ENCODE peak calls at places on chromosome 21, in four cellular contexts. F is SK-N-SH, C is IMR-90, K is K562. Q is an unnamed sample.

GRCh38 chr21:35139382-35139715 is 90.2 kb upstream of the RUNX1 start:
- DNase-seq in F (no peak), C (no peak), K (no peak), Q (no peak)

GRCh38 chr21:31682625-31683024 is 23.1 kb downstream of the SOD1 start:
- DNase-seq in F (no peak), C (peak), K (no peak), Q (no peak)

GRCh38 chr21:29233611-29234540 is 64.8 kb upstream of the BACH1 start:
- DNase-seq in F (no peak), C (no peak), K (no peak), Q (no peak)

GRCh38 chr21:28518620-28519019 is 474.1 kb downstream of the LTN1 start:
- DNase-seq in C (peak), K (no peak), F (no peak), Q (no peak)

GRCh38 chr21:36700961-36701911 is 2.3 kb downstream of the SIM2 start:
- DNase-seq in C (no peak), F (peak), K (no peak), Q (no peak)

GRCh38 chr21:30349572-30349971 is 1.2 kb upstream of the KRTAP23-1 start:
- DNase-seq in C (no peak), F (no peak), K (no peak), Q (no peak)

GRCh38 chr21:19607983-19608668 is 1204.5 kb upstream of the TMPRSS15 start:
- DNase-seq in F (no peak), K (no peak), C (no peak), Q (no peak)

GRCh38 chr21:35988396-35989140 is 71.8 kb downstream of the SETD4 start:
- DNase-seq in F (no peak), K (no peak), C (no peak), Q (no peak)

GRCh38 chr21:31142600-31142999 is 104.3 kb upstream of the KRTAP19-8 start:
- DNase-seq in C (no peak), K (no peak), F (peak), Q (no peak)

GRCh38 chr21:34595457-34595856 is 19.5 kb downstream of the RCAN1 start:
- DNase-seq in C (no peak), K (no peak), F (no peak), Q (no peak)

GRCh38 chr21:36647279-36648093 is 51.4 kb upstream of the SIM2 start:
- DNase-seq in K (no peak), F (no peak), C (peak), Q (peak)

GRCh38 chr21:18443686-18444085 is 40.1 kb upstream of the TMPRSS15 start:
- DNase-seq in F (no peak), K (no peak), C (no peak), Q (no peak)

GRCh38 chr21:37916795-37917142 is 512 bp upstream of the KCNJ6 start:
- DNase-seq in K (peak), F (peak), C (no peak), Q (peak)

GRCh38 chr21:17775431-17776126 is 43.6 kb downstream of the C21orf91 start:
- DNase-seq in F (no peak), K (no peak), C (no peak), Q (no peak)

GRCh38 chr21:23801292-23801691 is 1806.0 kb downstream of the MRPL39 start:
- DNase-seq in F (no peak), C (no peak), K (no peak), Q (no peak)

GRCh38 chr21:26918318-26919065 is 48.4 kb downstream of the ADAMTS5 start:
- DNase-seq in C (peak), F (no peak), K (no peak), Q (no peak)

GRCh38 chr21:34812510-34813265 is 143.9 kb downstream of the CLIC6 start:
- DNase-seq in K (no peak), F (no peak), C (peak), Q (peak)

GRCh38 chr21:15592271-15592860 is 137.4 kb upstream of the USP25 start:
- DNase-seq in C (peak), F (peak), K (no peak), Q (peak)
- TF ChIP-seq SMC3 in C (peak), F (peak), K (peak), Q (peak)

DNA sequence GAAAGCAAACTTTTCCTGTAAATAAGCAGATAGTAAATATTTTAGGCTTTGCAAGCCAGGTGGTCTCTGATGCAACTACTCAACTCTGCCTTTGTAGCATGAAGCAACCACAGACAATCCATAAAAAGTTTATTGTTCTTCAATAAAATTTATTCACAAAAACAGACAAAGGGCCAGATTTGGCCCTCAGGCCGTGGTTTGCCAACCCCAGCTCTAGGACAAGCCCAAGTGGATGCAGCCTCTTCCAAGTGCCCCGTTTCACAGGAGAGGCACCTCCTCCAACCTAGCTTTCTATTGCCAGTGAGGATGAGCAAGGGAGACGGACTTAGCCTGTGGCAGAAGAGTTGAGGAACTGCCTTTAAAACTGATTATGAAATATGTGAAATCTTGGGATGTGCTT is 105.4 kb downstream of the PSMG1 start:
- DNase-seq in K (no peak), C (no peak), F (no peak), Q (no peak)
- TF ChIP-seq SMC3 in K (no peak), C (no peak), F (no peak), Q (no peak)

DNA sequence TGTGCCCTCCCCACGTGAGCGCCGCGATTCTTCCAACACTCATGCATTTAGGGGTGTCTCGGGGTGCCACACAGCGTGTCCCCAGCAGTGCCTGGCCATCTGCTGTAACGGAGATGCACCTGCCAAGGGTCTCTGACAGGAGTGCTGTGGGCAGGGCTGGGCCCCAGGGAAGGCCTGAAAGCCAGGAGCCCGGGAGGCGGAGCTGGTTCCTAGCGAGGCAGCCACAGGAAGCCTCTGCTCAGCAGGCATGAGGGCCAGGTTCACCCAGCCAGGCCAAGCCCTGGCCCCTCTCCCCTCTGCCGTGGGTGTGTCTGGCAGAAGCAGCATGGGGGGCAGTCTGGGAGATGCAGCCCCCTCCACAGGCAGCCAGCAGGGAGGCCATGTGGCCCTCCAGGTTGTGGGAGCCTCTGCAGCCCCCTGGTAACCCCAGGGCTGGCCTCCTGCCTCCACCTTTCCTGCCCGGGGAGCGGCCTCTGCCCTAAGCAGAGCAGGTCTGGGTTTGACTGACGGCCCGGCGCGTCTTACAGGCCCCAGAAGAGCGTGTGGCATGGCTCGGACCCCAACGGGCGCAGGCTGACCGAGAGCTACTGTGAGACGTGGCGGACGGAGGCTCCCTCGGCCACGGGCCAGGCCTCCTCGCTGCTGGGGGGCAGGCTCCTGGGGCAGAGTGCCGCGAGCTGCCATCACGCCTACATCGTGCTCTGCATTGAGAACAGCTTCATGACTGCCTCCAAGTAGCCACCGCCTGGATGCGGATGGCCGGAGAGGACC is 30.4 kb downstream of the SLC19A1 start:
- DNase-seq in C (no peak), K (no peak), F (no peak), Q (no peak)
- TF ChIP-seq SMC3 in C (no peak), K (no peak), F (no peak), Q (no peak)

DNA sequence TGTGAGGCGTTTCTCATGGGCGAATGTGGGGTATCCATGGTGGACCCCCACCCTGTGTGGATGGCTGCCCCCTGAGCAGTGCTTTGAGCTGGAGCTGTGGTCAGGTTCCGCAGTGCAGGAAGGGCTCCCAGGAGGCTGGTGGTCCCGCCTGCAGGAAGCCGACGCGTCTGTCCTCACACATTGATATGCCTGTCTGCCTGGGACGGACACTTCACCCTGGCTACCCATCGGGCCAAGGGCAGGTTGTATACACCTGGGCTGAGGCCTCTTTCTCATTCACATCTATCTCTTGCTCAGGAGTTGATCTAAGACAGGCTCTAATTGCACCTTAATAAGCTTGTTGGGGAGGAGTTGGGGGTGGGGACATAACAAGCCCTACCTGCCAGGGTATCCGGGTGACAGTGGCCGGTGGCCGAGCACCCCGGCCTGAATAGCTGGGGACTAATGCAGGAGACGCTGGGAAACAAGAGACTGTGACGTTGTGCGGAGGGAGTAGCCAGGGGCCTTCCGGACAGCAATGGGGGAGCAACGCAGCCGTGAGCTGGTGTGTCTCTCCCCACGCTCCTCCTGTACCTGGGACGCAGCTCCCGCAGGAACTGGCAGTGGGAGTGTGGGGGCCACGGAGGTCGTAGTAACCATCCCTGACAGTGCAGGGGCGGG is 21.7 kb downstream of the PDXK start:
- DNase-seq in F (peak), C (no peak), K (no peak), Q (peak)
- TF ChIP-seq SMC3 in F (no peak), C (no peak), K (no peak), Q (no peak)

DNA sequence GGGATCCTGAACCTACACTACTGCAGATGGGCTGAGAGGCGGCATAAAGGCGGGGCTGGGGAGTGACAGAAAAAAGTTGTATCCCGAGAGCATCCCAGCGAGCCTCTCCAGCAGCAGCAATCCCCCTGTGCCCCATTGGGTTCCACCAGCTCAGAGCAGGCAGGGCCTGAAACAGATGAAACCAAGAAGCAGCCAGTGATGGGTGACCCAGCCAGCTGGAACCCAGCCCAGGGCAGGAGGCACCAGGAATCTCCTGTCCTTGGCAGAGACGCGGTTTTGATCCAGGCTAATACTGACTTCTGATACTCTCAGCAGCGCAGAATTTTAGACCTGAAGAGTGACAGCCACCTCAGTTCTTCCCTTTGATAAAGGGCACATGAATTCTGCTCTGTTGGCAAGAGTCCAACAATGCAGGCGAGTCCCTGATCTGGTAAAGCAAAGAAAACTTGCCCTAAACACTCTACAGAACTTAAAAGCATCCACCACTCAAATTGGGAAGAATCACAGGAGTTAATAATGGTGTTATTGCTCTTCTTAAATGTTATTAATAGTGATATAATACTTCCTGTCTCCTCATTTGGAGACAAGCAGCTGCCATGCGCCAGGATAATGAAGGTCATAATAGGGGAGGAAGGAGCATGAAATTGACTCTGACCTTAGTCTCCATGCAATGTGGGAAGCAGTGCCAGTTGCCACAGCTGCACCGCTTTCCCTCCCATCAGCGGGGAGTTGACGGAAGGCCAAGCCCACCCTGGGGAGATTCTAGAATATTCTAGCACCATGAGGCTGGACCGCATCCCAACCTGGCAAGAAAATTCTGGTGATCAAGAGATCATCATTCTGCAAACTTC is 11.2 kb upstream of the OLIG1 start:
- DNase-seq in K (no peak), C (no peak), F (no peak), Q (no peak)
- TF ChIP-seq SMC3 in K (no peak), C (no peak), F (no peak), Q (no peak)

GRCh38 chr21:42829954-42830353 is 49.4 kb downstream of the WDR4 start:
- DNase-seq in C (no peak), K (no peak), F (no peak), Q (no peak)
- TF ChIP-seq SMC3 in C (no peak), K (no peak), F (no peak), Q (no peak)

Q was measured in A549.